ENCODE peak calls at places on chromosomes 13 and 19, in six cellular contexts. F, A, H, S, N and I are unnamed samples.

GRCh38 chr13:30906411-30906990 is 430 bp downstream of the MEDAG start:
- DNase-seq in N (no peak), F (no peak), S (peak), H (no peak), A (no peak), I (no peak)

GRCh38 chr19:38736036-38736412 is 8.2 kb downstream of the CAPN12 start:
- DNase-seq in F (no peak), H (peak), N (no peak), S (peak), A (no peak), I (peak)

GRCh38 chr19:46201413-46202310 is 27.9 kb upstream of the IGFL1 start:
- DNase-seq in H (no peak), N (no peak), A (no peak), F (no peak), S (no peak), I (peak)

GRCh38 chr19:15614507-15615379 is at the start of gene CYP4F8:
- DNase-seq in F (no peak), H (no peak), A (no peak), N (no peak), S (no peak), I (peak)

GRCh38 chr13:87274209-87274819 is 396.9 kb upstream of the SLITRK5 start:
- DNase-seq in H (peak), F (peak), N (no peak), A (peak), S (peak), I (peak)

GRCh38 chr13:110944121-110944967 is 29.5 kb upstream of the ANKRD10 start:
- DNase-seq in N (no peak), S (peak), H (peak), F (no peak), A (peak), I (peak)

GRCh38 chr13:28719656-28720055 is 886 bp upstream of the SLC46A3 start:
- DNase-seq in F (no peak), S (no peak), A (peak), H (peak), N (no peak), I (no peak)

GRCh38 chr13:45799451-45799850 is 52.1 kb downstream of the SIAH3 start:
- DNase-seq in A (no peak), S (no peak), N (no peak), F (no peak), H (no peak), I (no peak)

GRCh38 chr19:18543814-18544475 is 572 bp upstream of the FKBP8 start:
- DNase-seq in F (peak), S (peak), H (peak), N (no peak), A (peak), I (peak)

GRCh38 chr19:7636691-7637373 is at the start of gene STXBP2:
- DNase-seq in A (no peak), N (peak), F (peak), H (peak), S (peak), I (peak)

DNA sequence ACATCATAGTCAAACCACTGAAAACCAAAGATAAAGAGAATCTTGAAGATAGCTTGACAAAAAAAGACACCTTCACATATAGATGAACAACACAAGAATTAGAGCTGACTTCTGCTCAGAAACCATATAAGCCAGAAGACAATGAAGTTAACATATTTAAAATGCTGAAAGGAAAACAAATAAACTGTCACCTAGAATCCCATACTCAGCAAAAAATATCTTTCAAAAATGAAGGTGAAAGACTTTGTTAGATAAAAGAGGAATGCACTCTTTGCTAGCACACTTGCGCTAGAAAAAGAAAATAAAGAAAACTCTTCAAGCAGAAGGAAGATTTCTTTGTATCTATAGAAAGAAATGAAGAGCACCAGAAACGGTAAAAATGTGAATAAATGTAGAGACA is 49.5 kb downstream of the PARP4 start:
- DNase-seq in F (no peak), N (no peak), A (no peak), S (no peak), H (no peak), I (no peak)
- H2AFZ ChIP-seq in F (no peak), N (no peak), A (no peak), S (no peak), H (no peak), I (no peak)

GRCh38 chr13:99658266-99658991 is 157.2 kb downstream of the TM9SF2 start:
- DNase-seq in N (no peak), H (peak), S (peak), A (peak), F (peak), I (peak)

GRCh38 chr13:99660101-99660500 is 158.8 kb downstream of the TM9SF2 start:
- DNase-seq in A (no peak), H (no peak), S (no peak), F (no peak), N (no peak), I (no peak)

GRCh38 chr13:99656843-99657506 is 155.7 kb downstream of the TM9SF2 start:
- DNase-seq in S (no peak), F (no peak), N (no peak), H (no peak), A (no peak), I (no peak)

GRCh38 chr13:99657848-99658265 is 156.6 kb downstream of the TM9SF2 start:
- DNase-seq in H (peak), F (no peak), S (peak), N (no peak), A (no peak), I (no peak)

GRCh38 chr13:99659234-99659633 is 158.0 kb downstream of the TM9SF2 start:
- DNase-seq in A (no peak), S (no peak), N (no peak), F (no peak), H (no peak), I (no peak)
- H2BK5ac ChIP-seq in A (no peak), S (no peak), N (no peak), F (no peak), H (no peak), I (no peak)

GRCh38 chr19:42303101-42303464 is 659 bp upstream of the PAFAH1B3 start:
- DNase-seq in F (no peak), N (no peak), H (no peak), S (no peak), A (no peak), I (no peak)

GRCh38 chr19:42301646-42302204 is at the start of gene PRR19:
- DNase-seq in A (no peak), N (no peak), F (no peak), S (no peak), H (no peak), I (peak)

GRCh38 chr19:42309686-42310085 is 3.4 kb upstream of the TMEM145 start:
- DNase-seq in H (no peak), F (no peak), N (no peak), A (no peak), S (no peak), I (no peak)

GRCh38 chr19:42306646-42307045 is 4.2 kb upstream of the PAFAH1B3 start:
- DNase-seq in F (no peak), A (no peak), H (no peak), N (no peak), S (peak), I (no peak)

GRCh38 chr19:42303876-42304275 is 1.5 kb upstream of the PAFAH1B3 start:
- DNase-seq in S (no peak), F (no peak), H (no peak), A (no peak), N (no peak), I (no peak)
- H2AFZ ChIP-seq in S (no peak), F (peak), H (no peak), A (no peak), N (no peak), I (no peak)

GRCh38 chr19:44596428-44597130 is 16.8 kb upstream of the IGSF23 start:
- DNase-seq in S (no peak), N (no peak), F (no peak), H (no peak), A (no peak), I (no peak)
- H2BK5ac ChIP-seq in S (no peak), N (peak), F (no peak), H (no peak), A (no peak), I (no peak)

GRCh38 chr13:77359171-77359570 is 32.3 kb upstream of the MYCBP2 start:
- DNase-seq in S (no peak), N (no peak), F (no peak), H (no peak), A (peak), I (no peak)

GRCh38 chr13:77362166-77362565 is 35.3 kb upstream of the MYCBP2 start:
- DNase-seq in F (no peak), H (no peak), N (no peak), S (no peak), A (no peak), I (no peak)

GRCh38 chr13:77358001-77358400 is 31.1 kb upstream of the MYCBP2 start:
- DNase-seq in F (no peak), H (no peak), S (no peak), N (no peak), A (no peak), I (no peak)

GRCh38 chr13:77356155-77356554 is 29.3 kb upstream of the MYCBP2 start:
- DNase-seq in H (no peak), S (no peak), N (no peak), A (no peak), F (no peak), I (no peak)

GRCh38 chr13:77360032-77360431 is 33.1 kb upstream of the MYCBP2 start:
- DNase-seq in H (no peak), A (no peak), F (no peak), N (no peak), S (no peak), I (no peak)
- H2AFZ ChIP-seq in H (no peak), A (no peak), F (no peak), N (no peak), S (no peak), I (no peak)

DNA sequence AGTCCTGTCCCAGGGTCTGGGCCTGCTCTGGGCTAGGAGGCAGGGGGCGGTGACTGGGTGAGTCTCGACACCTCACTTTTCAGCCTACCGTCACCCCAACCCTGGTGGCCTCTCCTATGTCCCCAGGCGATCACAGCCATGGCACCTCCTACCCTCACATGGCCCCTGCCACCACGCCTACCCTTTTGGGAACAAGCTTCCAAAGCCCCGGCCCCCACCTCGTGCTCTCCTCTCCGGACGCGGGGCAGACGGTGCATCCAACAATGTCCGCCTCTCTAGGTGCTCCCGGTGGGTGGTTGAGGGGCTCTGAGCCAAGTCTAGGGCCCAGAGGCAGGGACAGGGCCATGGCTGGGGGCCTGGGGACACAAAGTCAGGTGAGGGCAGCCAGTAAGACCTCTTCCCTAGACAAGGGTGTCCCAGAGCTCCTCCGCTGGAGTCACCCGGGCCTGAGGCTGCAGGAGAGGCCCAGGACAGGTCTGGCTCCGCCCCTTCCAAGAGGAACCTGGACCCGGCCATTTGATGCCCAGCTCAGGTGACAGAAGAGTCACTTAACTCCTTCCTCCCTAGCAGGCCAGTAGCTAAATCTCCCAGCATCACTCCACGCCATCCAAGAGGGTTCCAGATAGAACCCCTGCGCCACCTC is at the start of gene SYNE4:
- DNase-seq in N (no peak), A (no peak), F (no peak), H (no peak), S (peak), I (peak)
- H2BK5ac ChIP-seq in N (peak), A (no peak), F (peak), H (no peak), S (no peak), I (peak)

GRCh38 chr13:65217459-65217858 is 2012.7 kb downstream of the PCDH9 start:
- DNase-seq in H (no peak), F (no peak), A (no peak), N (no peak), S (no peak), I (peak)
- H2AFZ ChIP-seq in H (no peak), F (peak), A (no peak), N (no peak), S (no peak), I (no peak)

DNA sequence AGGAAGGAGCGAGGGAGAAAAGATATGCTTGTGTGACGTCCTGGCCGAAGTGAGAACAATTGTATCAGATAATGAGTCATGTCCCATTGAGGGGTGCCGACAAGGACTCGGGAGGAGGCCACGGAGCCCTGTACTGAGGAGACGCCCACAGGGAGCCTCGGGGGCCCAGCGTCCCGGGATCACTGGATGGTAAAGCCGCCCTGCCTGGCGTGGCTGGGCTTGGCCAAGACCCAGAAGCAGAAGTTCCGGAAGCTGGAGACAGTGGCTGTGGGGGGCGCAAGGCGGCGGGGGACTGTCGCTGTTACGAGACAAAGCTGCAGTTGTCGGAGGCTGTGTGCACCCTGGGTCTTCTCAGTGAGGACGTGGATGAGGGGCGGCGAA is 54.2 kb downstream of the MCF2L start:
- DNase-seq in A (no peak), H (peak), F (no peak), S (no peak), N (no peak), I (no peak)
- H2BK5ac ChIP-seq in A (no peak), H (no peak), F (peak), S (no peak), N (peak), I (no peak)